ENCODE peak calls at places on chromosomes 6 and 20, in four cellular contexts. One of them, this sample, is unnamed.

GRCh38 chr20:667351-668034 is 8.1 kb downstream of the SCRT2 start:
- DNase-seq in CD8-positive, alpha-beta T cell: peak; percentile 52
- DNase-seq in heart left ventricle: no peak
- DNase-seq in lower lobe of right lung: peak; percentile 81
- DNase-seq in this sample: peak; percentile 72

GRCh38 chr6:157235600-157236039 is 87.7 kb downstream of the TMEM242 start:
- DNase-seq in lower lobe of right lung: no peak
- DNase-seq in heart left ventricle: peak; percentile 61
- DNase-seq in CD8-positive, alpha-beta T cell: peak; percentile 11
- DNase-seq in this sample: peak; percentile 68

GRCh38 chr20:32982617-32983458 is 21.4 kb downstream of the SUN5 start:
- DNase-seq in lower lobe of right lung: no peak
- DNase-seq in heart left ventricle: peak; percentile 48
- DNase-seq in CD8-positive, alpha-beta T cell: no peak
- DNase-seq in this sample: no peak

GRCh38 chr6:42505377-42505702 is 53.6 kb upstream of the TRERF1 start:
- DNase-seq in lower lobe of right lung: no peak
- DNase-seq in CD8-positive, alpha-beta T cell: no peak
- DNase-seq in heart left ventricle: no peak
- DNase-seq in this sample: no peak

GRCh38 chr6:160141001-160141726 is 19.5 kb downstream of the SLC22A1 start:
- DNase-seq in heart left ventricle: no peak
- DNase-seq in CD8-positive, alpha-beta T cell: no peak
- DNase-seq in lower lobe of right lung: no peak
- DNase-seq in this sample: no peak

GRCh38 chr6:167124753-167125152 is 1.9 kb downstream of the CCR6 start:
- DNase-seq in heart left ventricle: no peak
- DNase-seq in CD8-positive, alpha-beta T cell: no peak
- DNase-seq in lower lobe of right lung: no peak
- DNase-seq in this sample: no peak

GRCh38 chr6:63805808-63806572 is 170.4 kb downstream of the PHF3 start:
- DNase-seq in CD8-positive, alpha-beta T cell: no peak
- DNase-seq in lower lobe of right lung: no peak
- DNase-seq in heart left ventricle: no peak
- DNase-seq in this sample: no peak

GRCh38 chr6:21228411-21228810 is 365.1 kb upstream of the SOX4 start:
- DNase-seq in heart left ventricle: no peak
- DNase-seq in CD8-positive, alpha-beta T cell: no peak
- DNase-seq in lower lobe of right lung: no peak
- DNase-seq in this sample: no peak

GRCh38 chr20:53918949-53919361 is 151.4 kb downstream of the BCAS1 start:
- DNase-seq in lower lobe of right lung: no peak
- DNase-seq in CD8-positive, alpha-beta T cell: no peak
- DNase-seq in heart left ventricle: no peak
- DNase-seq in this sample: no peak

GRCh38 chr6:144023216-144023615 is 15.2 kb upstream of the PLAGL1 start:
- DNase-seq in CD8-positive, alpha-beta T cell: no peak
- DNase-seq in heart left ventricle: no peak
- DNase-seq in lower lobe of right lung: no peak
- DNase-seq in this sample: no peak

GRCh38 chr20:63453029-63453523 is 19.4 kb downstream of the KCNQ2 start:
- DNase-seq in lower lobe of right lung: no peak
- DNase-seq in heart left ventricle: no peak
- DNase-seq in CD8-positive, alpha-beta T cell: no peak
- DNase-seq in this sample: no peak

GRCh38 chr20:59004493-59004762 is 2.6 kb downstream of the CTSZ start:
- DNase-seq in heart left ventricle: peak; percentile 50
- DNase-seq in lower lobe of right lung: peak; percentile 84
- DNase-seq in CD8-positive, alpha-beta T cell: no peak
- DNase-seq in this sample: peak; percentile 49

GRCh38 chr20:54078296-54078695 is 7.9 kb upstream of the BCAS1 start:
- DNase-seq in CD8-positive, alpha-beta T cell: peak; percentile 14
- DNase-seq in heart left ventricle: no peak
- DNase-seq in lower lobe of right lung: no peak
- DNase-seq in this sample: no peak

GRCh38 chr6:100023798-100024197 is 29.8 kb upstream of the MCHR2 start:
- DNase-seq in heart left ventricle: no peak
- DNase-seq in CD8-positive, alpha-beta T cell: no peak
- DNase-seq in lower lobe of right lung: no peak
- DNase-seq in this sample: no peak

GRCh38 chr6:151652338-151652737 is 155.1 kb upstream of the ESR1 start:
- DNase-seq in heart left ventricle: no peak
- DNase-seq in CD8-positive, alpha-beta T cell: no peak
- DNase-seq in lower lobe of right lung: no peak
- DNase-seq in this sample: peak; percentile 19

GRCh38 chr6:50927816-50928215 is 109.1 kb downstream of the TFAP2B start:
- DNase-seq in CD8-positive, alpha-beta T cell: no peak
- DNase-seq in heart left ventricle: no peak
- DNase-seq in lower lobe of right lung: no peak
- DNase-seq in this sample: no peak

GRCh38 chr6:55174211-55175013 is at the start of gene HCRTR2:
- DNase-seq in heart left ventricle: no peak
- DNase-seq in CD8-positive, alpha-beta T cell: no peak
- DNase-seq in lower lobe of right lung: no peak
- DNase-seq in this sample: no peak

GRCh38 chr6:6593876-6594275 is 5.4 kb downstream of the LY86 start:
- DNase-seq in heart left ventricle: no peak
- DNase-seq in lower lobe of right lung: no peak
- DNase-seq in CD8-positive, alpha-beta T cell: no peak
- DNase-seq in this sample: no peak

GRCh38 chr6:154314084-154314483 is 42.5 kb downstream of the IPCEF1 start:
- DNase-seq in CD8-positive, alpha-beta T cell: no peak
- DNase-seq in heart left ventricle: no peak
- DNase-seq in lower lobe of right lung: no peak
- DNase-seq in this sample: no peak

GRCh38 chr6:89553446-89553845 is 85.1 kb downstream of the LYRM2 start:
- DNase-seq in heart left ventricle: no peak
- DNase-seq in lower lobe of right lung: no peak
- DNase-seq in CD8-positive, alpha-beta T cell: no peak
- DNase-seq in this sample: no peak

GRCh38 chr6:24763578-24763977 is 11.2 kb upstream of the GMNN start:
- DNase-seq in CD8-positive, alpha-beta T cell: no peak
- DNase-seq in lower lobe of right lung: no peak
- DNase-seq in heart left ventricle: no peak
- DNase-seq in this sample: no peak

GRCh38 chr20:35618372-35619131 is 2.9 kb downstream of the SPAG4 start:
- DNase-seq in lower lobe of right lung: peak; percentile 55
- DNase-seq in CD8-positive, alpha-beta T cell: no peak
- DNase-seq in heart left ventricle: no peak
- DNase-seq in this sample: no peak

GRCh38 chr6:144543006-144543871 is 258.1 kb downstream of the UTRN start:
- DNase-seq in heart left ventricle: no peak
- DNase-seq in CD8-positive, alpha-beta T cell: no peak
- DNase-seq in lower lobe of right lung: no peak
- DNase-seq in this sample: no peak

GRCh38 chr20:43838703-43839060 is 76.0 kb upstream of the TOX2 start:
- DNase-seq in CD8-positive, alpha-beta T cell: no peak
- DNase-seq in heart left ventricle: no peak
- DNase-seq in lower lobe of right lung: no peak
- DNase-seq in this sample: no peak

GRCh38 chr20:7091655-7092054 is 324.2 kb downstream of the BMP2 start:
- DNase-seq in lower lobe of right lung: no peak
- DNase-seq in CD8-positive, alpha-beta T cell: no peak
- DNase-seq in heart left ventricle: no peak
- DNase-seq in this sample: no peak

GRCh38 chr6:29995346-29995777 is 53.0 kb downstream of the HLA-A start:
- DNase-seq in heart left ventricle: no peak
- DNase-seq in CD8-positive, alpha-beta T cell: no peak
- DNase-seq in lower lobe of right lung: no peak
- DNase-seq in this sample: no peak

DNA sequence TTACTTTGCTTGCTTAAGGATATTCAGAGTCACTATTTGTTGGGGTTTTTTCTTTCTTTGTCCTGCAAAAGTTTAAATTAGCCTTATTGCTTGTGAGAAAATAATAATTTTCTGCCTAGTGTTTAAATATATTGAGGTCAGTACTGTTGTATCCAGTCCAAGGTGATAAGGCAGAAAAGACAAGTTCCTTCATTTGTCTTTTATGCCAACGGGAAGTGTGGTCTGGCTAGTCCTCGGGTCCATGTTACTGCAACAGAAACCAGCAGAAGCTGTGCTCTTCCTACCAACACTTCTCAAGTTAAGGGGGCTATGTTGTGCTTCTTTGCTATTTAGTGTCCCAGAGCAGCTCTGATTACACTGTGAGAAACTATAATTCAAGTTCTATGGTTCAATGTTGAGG is 301.1 kb downstream of the TBC1D7 start:
- DNase-seq in heart left ventricle: no peak
- DNase-seq in lower lobe of right lung: no peak
- DNase-seq in CD8-positive, alpha-beta T cell: no peak
- DNase-seq in this sample: no peak
- H3K27ac ChIP-seq in heart left ventricle: peak overlapping the region; percentile 29
- H3K27ac ChIP-seq in lower lobe of right lung: no peak overlapping the region
- H3K27ac ChIP-seq in CD8-positive, alpha-beta T cell: no peak overlapping the region
- H3K27ac ChIP-seq in this sample: no peak overlapping the region

GRCh38 chr20:24977797-24978196 is 14.8 kb downstream of the APMAP start:
- DNase-seq in heart left ventricle: no peak
- DNase-seq in lower lobe of right lung: no peak
- DNase-seq in CD8-positive, alpha-beta T cell: no peak
- DNase-seq in this sample: no peak
- H3K27ac ChIP-seq in heart left ventricle: no peak overlapping the region
- H3K27ac ChIP-seq in lower lobe of right lung: no peak overlapping the region
- H3K27ac ChIP-seq in CD8-positive, alpha-beta T cell: no peak overlapping the region
- H3K27ac ChIP-seq in this sample: no peak overlapping the region

GRCh38 chr6:3962897-3963296 is 113.7 kb downstream of the FAM50B start:
- DNase-seq in CD8-positive, alpha-beta T cell: no peak
- DNase-seq in lower lobe of right lung: no peak
- DNase-seq in heart left ventricle: peak; percentile 14
- DNase-seq in this sample: no peak
- H3K27ac ChIP-seq in CD8-positive, alpha-beta T cell: no peak overlapping the region
- H3K27ac ChIP-seq in lower lobe of right lung: no peak overlapping the region
- H3K27ac ChIP-seq in heart left ventricle: no peak overlapping the region
- H3K27ac ChIP-seq in this sample: no peak overlapping the region

GRCh38 chr6:11161031-11161966 is 49.8 kb upstream of the ERVFRD-1 start:
- DNase-seq in CD8-positive, alpha-beta T cell: no peak
- DNase-seq in heart left ventricle: no peak
- DNase-seq in lower lobe of right lung: no peak
- DNase-seq in this sample: no peak
- H3K27ac ChIP-seq in CD8-positive, alpha-beta T cell: no peak overlapping the region
- H3K27ac ChIP-seq in heart left ventricle: no peak overlapping the region
- H3K27ac ChIP-seq in lower lobe of right lung: no peak overlapping the region
- H3K27ac ChIP-seq in this sample: no peak overlapping the region

DNA sequence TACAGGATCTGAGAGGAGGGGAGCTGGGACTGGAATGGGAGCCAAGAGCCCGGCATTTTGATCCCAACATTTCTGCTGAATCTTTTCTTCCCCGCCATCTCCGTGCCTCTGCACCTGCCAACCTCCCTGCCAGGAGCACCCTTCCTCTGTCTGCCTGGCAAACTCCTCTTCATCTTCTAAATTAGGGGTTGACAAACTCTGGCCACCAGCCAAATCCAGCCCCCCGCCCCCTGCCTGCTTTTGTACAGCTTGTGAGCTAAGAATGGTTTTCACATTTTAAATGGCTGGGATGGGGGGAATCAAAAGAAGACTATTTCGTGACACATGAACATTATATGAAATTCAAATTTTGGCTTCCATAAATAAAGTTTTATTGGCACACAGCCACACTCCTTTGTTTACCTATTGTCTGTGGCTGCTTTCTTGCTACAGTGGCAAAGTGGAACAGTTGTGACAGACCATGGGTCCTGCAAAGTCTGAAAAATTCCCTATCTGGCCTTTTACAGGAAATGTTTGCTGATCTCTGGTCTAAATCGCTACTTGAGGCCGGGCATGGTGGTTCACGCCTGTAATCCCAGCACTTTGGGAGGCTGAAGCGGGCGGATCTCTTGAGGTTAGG is 23.0 kb upstream of the PREX1 start:
- DNase-seq in CD8-positive, alpha-beta T cell: no peak
- DNase-seq in lower lobe of right lung: no peak
- DNase-seq in heart left ventricle: no peak
- DNase-seq in this sample: no peak
- H3K27ac ChIP-seq in CD8-positive, alpha-beta T cell: no peak overlapping the region
- H3K27ac ChIP-seq in lower lobe of right lung: no peak overlapping the region
- H3K27ac ChIP-seq in heart left ventricle: no peak overlapping the region
- H3K27ac ChIP-seq in this sample: no peak overlapping the region

GRCh38 chr20:17963114-17963897 is 5.3 kb downstream of the SNX5 start:
- DNase-seq in lower lobe of right lung: no peak
- DNase-seq in CD8-positive, alpha-beta T cell: no peak
- DNase-seq in heart left ventricle: no peak
- DNase-seq in this sample: no peak
- H3K27ac ChIP-seq in lower lobe of right lung: peak overlapping the region; percentile 2
- H3K27ac ChIP-seq in CD8-positive, alpha-beta T cell: no peak overlapping the region
- H3K27ac ChIP-seq in heart left ventricle: peak overlapping the region; percentile 55
- H3K27ac ChIP-seq in this sample: peak overlapping the region; percentile 68

DNA sequence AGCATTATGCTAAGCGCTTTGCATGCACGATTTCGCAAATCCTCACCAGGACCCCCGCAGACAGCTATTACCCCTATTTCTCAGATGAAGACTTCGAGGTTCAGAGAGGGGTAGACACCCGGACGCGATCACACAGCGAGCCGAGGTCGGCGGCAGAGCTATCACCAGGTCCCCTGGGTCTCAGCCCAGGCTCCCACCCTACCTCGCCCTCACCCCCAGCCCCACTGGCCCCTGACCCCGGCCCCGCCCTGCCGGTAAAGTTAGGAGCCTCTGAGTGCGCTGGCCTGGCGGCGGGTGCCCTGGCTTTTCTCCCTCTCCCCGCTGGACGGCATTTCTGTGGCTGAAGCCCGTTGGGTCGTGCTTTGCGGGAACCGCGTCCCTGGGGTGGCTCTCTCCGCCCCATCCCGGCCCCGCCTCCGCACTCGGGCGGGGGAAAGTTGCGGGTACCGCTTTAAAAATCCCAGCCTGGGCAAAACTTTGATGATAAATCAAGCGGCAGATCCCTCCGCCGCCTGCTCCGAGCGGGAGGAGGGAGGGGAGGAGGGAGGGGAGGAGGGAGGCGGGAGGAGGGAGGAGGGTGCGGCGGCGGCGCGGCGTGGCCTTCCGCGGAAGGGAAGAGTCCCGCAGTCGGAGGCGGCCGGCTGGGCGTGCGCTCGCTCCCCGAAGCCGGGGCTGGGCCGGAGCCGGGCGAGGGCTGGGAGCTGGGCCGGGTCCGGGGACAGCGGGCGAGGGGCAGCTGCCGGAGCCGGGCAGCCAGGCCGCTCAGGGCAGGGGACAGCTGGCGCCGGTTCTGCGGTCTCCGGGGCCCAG is at the start of gene VSTM2L:
- DNase-seq in lower lobe of right lung: no peak
- DNase-seq in CD8-positive, alpha-beta T cell: no peak
- DNase-seq in heart left ventricle: no peak
- DNase-seq in this sample: no peak
- H3K27ac ChIP-seq in lower lobe of right lung: no peak within 1 kb of the TSS
- H3K27ac ChIP-seq in CD8-positive, alpha-beta T cell: no peak within 1 kb of the TSS
- H3K27ac ChIP-seq in heart left ventricle: no peak within 1 kb of the TSS
- H3K27ac ChIP-seq in this sample: no peak within 1 kb of the TSS

GRCh38 chr6:31762356-31762755 is at the start of gene SAPCD1:
- DNase-seq in heart left ventricle: no peak
- DNase-seq in CD8-positive, alpha-beta T cell: no peak
- DNase-seq in lower lobe of right lung: no peak
- DNase-seq in this sample: no peak
- H3K27ac ChIP-seq in heart left ventricle: no peak within 1 kb of the TSS
- H3K27ac ChIP-seq in CD8-positive, alpha-beta T cell: no peak within 1 kb of the TSS
- H3K27ac ChIP-seq in lower lobe of right lung: peak within 1 kb of the TSS; percentile 33
- H3K27ac ChIP-seq in this sample: no peak within 1 kb of the TSS